ENCODE peak calls at places on chromosomes 13 and 19, in four cellular contexts. C is stimulated activated CD8-positive, alpha-beta memory T cell treated with anti-CD3 and anti-CD28 coated beads, Interleukin-4, amount 100 ng/mL, for 1 hour; P is upper lobe of right lung; D is non-pigmented ciliary epithelial cell. R is an unnamed sample.

GRCh38 chr19:4811328-4812131 is 20.0 kb downstream of the TICAM1 start:
- DNase-seq in C (peak), P (peak), D (no peak), R (peak)

GRCh38 chr19:35977446-35978222 is 17.4 kb upstream of the SDHAF1 start:
- DNase-seq in C (no peak), P (no peak), D (no peak), R (peak)

GRCh38 chr13:97274782-97275252 is 52.7 kb downstream of the MBNL2 start:
- DNase-seq in C (no peak), P (no peak), D (peak), R (no peak)

GRCh38 chr13:49806126-49806536 is 13.6 kb upstream of the KPNA3 start:
- DNase-seq in C (no peak), P (no peak), D (no peak), R (no peak)

GRCh38 chr19:33403221-33403972 is 29.9 kb downstream of the CEBPG start:
- DNase-seq in C (no peak), P (peak), D (no peak), R (no peak)

GRCh38 chr19:51327066-51327985 is 14.6 kb downstream of the VSIG10L start:
- DNase-seq in C (no peak), P (peak), D (no peak), R (no peak)

GRCh38 chr19:2974342-2974932 is 2.9 kb upstream of the TLE6 start:
- DNase-seq in C (no peak), P (peak), D (no peak), R (no peak)

GRCh38 chr19:44653977-44654784 is 10.5 kb downstream of the PVR start:
- DNase-seq in C (peak), P (peak), D (no peak), R (peak)

GRCh38 chr13:34035676-34036325 is 217.9 kb downstream of the RFC3 start:
- DNase-seq in C (no peak), P (no peak), D (no peak), R (peak)

GRCh38 chr19:38650911-38651584 is 3.6 kb downstream of the ACTN4 start:
- DNase-seq in C (no peak), P (no peak), D (no peak), R (no peak)

GRCh38 chr13:43804461-43805070 is 17.8 kb upstream of the ENOX1 start:
- DNase-seq in C (no peak), P (no peak), D (no peak), R (peak)

GRCh38 chr19:55141696-55142095 is 7.3 kb downstream of the TNNT1 start:
- DNase-seq in C (no peak), P (no peak), D (no peak), R (no peak)

GRCh38 chr19:46629546-46630025 is 4.7 kb upstream of the PTGIR start:
- DNase-seq in C (no peak), P (no peak), D (no peak), R (peak)

GRCh38 chr13:27704681-27705080 is 83.0 kb downstream of the POLR1D start:
- DNase-seq in C (no peak), P (no peak), D (no peak), R (peak)

GRCh38 chr13:75736132-75736531 is 100.0 kb downstream of the LMO7 start:
- DNase-seq in C (no peak), P (no peak), D (no peak), R (no peak)

GRCh38 chr19:4077800-4078683 is 11.3 kb upstream of the ZBTB7A start:
- DNase-seq in C (no peak), P (peak), D (no peak), R (peak)

GRCh38 chr19:6396305-6396704 is 3.3 kb upstream of the GTF2F1 start:
- DNase-seq in C (no peak), P (no peak), D (no peak), R (no peak)

GRCh38 chr13:106369091-106369490 is 166.4 kb downstream of the EFNB2 start:
- DNase-seq in C (no peak), P (no peak), D (no peak), R (no peak)

GRCh38 chr19:19261350-19262189 is 11.5 kb downstream of the TM6SF2 start:
- DNase-seq in C (no peak), P (no peak), D (no peak), R (peak)

GRCh38 chr13:53782400-53783030 is 753.9 kb downstream of the OLFM4 start:
- DNase-seq in C (no peak), P (no peak), D (peak), R (peak)

GRCh38 chr19:1590641-1591397 is 1.8 kb downstream of the MBD3 start:
- DNase-seq in C (no peak), P (no peak), D (no peak), R (peak)

GRCh38 chr19:15463865-15464371 is 426 bp downstream of the RASAL3 start:
- DNase-seq in C (peak), P (no peak), D (no peak), R (no peak)

GRCh38 chr13:107124129-107124718 is 556.3 kb upstream of the ARGLU1 start:
- DNase-seq in C (no peak), P (no peak), D (no peak), R (peak)

GRCh38 chr13:23722726-23723453 is 152.7 kb downstream of the TNFRSF19 start:
- DNase-seq in C (no peak), P (no peak), D (no peak), R (no peak)

GRCh38 chr19:23817519-23817918 is 58.8 kb upstream of the ZNF681 start:
- DNase-seq in C (no peak), P (no peak), D (peak), R (peak)

R was measured in DMS53.